ENCODE peak calls at places on chromosomes 11 and 22, in seven cellular contexts. T, I, Y, Q, B, X and S are unnamed samples.

GRCh38 chr11:35567737-35568465 is 42.5 kb upstream of the PAMR1 start:
- DNase-seq in T (no peak), I (no peak), Y (no peak), Q (no peak), B (no peak), X (no peak), S (no peak)

GRCh38 chr22:48340727-48341709 is 1486.7 kb downstream of the BRD1 start:
- DNase-seq in T (no peak), I (peak), Y (no peak), Q (no peak), B (no peak), X (no peak), S (no peak)

GRCh38 chr11:876550-876949 is 33.9 kb downstream of the TSPAN4 start:
- DNase-seq in T (no peak), I (no peak), Y (no peak), Q (no peak), B (no peak), X (no peak), S (no peak)

GRCh38 chr11:68040121-68040956 is 1.5 kb downstream of the TCIRG1 start:
- DNase-seq in T (peak), I (peak), Y (peak), Q (peak), B (peak), X (peak), S (no peak)

GRCh38 chr11:111537336-111537860 is 3.1 kb upstream of the LAYN start:
- DNase-seq in T (no peak), I (no peak), Y (no peak), Q (no peak), B (no peak), X (no peak), S (no peak)

GRCh38 chr11:62150887-62151736 is 27.3 kb downstream of the INCENP start:
- DNase-seq in T (peak), I (no peak), Y (no peak), Q (no peak), B (no peak), X (no peak), S (no peak)

GRCh38 chr22:26884921-26885320 is 227.5 kb downstream of the MIAT start:
- DNase-seq in T (peak), I (no peak), Y (no peak), Q (no peak), B (no peak), X (no peak), S (no peak)

GRCh38 chr11:131195801-131196517 is 174.5 kb upstream of the NTM start:
- DNase-seq in T (no peak), I (no peak), Y (no peak), Q (no peak), B (peak), X (no peak), S (no peak)

GRCh38 chr11:64858467-64859401 is 14.3 kb upstream of the CDC42BPG start:
- DNase-seq in T (no peak), I (peak), Y (no peak), Q (peak), B (no peak), X (no peak), S (no peak)

GRCh38 chr11:73538381-73538872 is 59.5 kb downstream of the FAM168A start:
- DNase-seq in T (no peak), I (no peak), Y (no peak), Q (no peak), B (peak), X (no peak), S (no peak)

GRCh38 chr11:92246637-92247036 is 22.0 kb downstream of the FAT3 start:
- DNase-seq in T (no peak), I (no peak), Y (no peak), Q (no peak), B (no peak), X (no peak), S (no peak)

GRCh38 chr22:39496131-39496838 is 5.8 kb upstream of the MIEF1 start:
- DNase-seq in T (no peak), I (peak), Y (peak), Q (no peak), B (peak), X (peak), S (no peak)
- TF ChIP-seq CTCF in T (peak), I (peak), Y (peak), Q (peak), B (peak), X (peak), S (peak)

GRCh38 chr11:77776455-77776854 is 44.1 kb downstream of the RSF1 start:
- DNase-seq in T (no peak), I (no peak), Y (no peak), Q (no peak), B (peak), X (no peak), S (no peak)
- TF ChIP-seq CTCF in T (peak), I (peak), Y (no peak), Q (peak), B (peak), X (peak), S (peak)

DNA sequence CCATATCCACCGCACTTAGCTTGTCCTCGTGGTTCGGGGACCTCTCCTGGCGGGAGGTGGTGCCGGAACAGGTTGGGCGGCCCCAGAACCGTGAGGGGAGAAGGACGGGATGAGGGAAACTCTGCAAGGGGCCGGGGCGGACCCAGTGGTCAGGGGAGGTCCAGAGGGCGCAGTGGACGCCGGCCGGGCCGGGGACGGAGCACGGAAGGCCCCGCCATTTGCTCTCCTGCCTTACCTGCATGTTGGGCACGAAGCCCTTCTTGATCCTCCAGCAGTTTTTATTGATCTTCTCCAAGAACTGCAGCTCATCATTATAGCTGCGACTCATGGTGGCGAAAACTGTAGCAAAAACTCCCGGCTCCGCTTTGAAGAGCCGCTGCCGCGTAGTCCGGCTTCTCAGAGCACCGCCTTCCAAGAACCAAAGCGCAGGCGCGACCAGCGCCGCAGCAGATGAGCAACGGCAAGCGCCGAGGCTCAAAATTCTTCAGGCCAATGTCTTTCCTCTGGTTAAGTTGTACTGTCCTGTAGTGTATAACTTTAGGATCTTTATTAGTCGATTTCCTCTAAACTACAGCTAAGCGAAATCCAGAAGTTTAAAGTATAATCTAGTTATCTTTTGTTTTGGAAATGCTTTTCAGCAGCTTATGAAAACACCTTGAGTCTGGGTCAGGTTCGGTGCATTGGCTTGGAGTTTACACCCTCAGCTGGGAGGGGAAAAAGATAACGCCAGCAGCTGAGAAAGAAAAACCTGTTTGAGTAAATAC is at the start of gene RTCB:
- DNase-seq in T (peak), I (peak), Y (peak), Q (peak), B (peak), X (peak), S (peak)
- TF ChIP-seq CTCF in T (no peak), I (peak), Y (no peak), Q (no peak), B (no peak), X (no peak), S (no peak)

DNA sequence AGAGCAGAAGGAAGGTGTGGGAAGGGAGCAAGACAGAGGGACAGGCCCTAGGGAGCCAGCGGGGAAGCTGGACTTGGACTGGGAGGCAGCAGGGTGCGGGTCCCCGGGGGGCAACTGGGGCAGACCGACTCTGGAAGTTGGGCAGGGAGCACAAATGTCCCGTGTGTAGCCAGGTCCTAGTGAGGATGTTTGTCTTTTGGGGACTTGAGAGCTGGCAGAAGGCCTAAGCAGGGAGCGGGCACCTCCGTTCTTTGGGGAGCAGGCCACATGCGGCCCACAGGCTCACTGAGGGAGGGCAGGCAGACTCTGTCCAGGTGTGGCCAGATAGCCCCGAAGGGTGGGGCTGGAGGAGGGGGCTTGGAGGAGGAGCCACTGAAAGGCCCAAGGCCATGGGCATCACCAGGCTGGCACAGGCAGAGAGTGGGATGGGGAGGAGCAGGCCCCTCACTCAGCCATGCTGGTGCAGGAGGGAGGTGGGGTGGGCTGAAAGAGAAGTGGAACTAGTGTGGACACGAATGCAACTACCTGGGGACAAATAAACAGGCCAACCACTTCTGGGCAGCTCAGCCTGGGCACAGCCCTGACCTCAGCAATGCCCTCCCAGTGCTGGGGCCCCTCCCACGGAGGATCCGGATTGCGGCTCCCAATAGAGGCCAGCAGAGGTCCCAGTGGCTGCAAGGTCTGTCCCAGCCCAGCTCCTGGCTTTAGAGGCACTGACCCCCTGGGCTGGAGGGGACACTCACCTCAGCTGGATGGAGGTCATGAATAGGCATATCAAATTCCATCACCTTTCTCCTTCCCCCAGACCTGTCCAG is 1.3 kb upstream of the SCARF2 start:
- DNase-seq in T (no peak), I (peak), Y (no peak), Q (peak), B (peak), X (peak), S (no peak)
- TF ChIP-seq CTCF in T (peak), I (no peak), Y (no peak), Q (no peak), B (peak), X (peak), S (no peak)

GRCh38 chr11:2269601-2270321 is 627 bp downstream of the ASCL2 start:
- DNase-seq in T (no peak), I (peak), Y (peak), Q (peak), B (peak), X (peak), S (no peak)
- TF ChIP-seq CTCF in T (no peak), I (peak), Y (no peak), Q (peak), B (no peak), X (peak), S (peak)

GRCh38 chr22:22069450-22070370 is 87.1 kb upstream of the TOP3B start:
- DNase-seq in T (no peak), I (no peak), Y (no peak), Q (no peak), B (no peak), X (no peak), S (no peak)
- TF ChIP-seq CTCF in T (no peak), I (no peak), Y (no peak), Q (no peak), B (no peak), X (no peak), S (no peak)

DNA sequence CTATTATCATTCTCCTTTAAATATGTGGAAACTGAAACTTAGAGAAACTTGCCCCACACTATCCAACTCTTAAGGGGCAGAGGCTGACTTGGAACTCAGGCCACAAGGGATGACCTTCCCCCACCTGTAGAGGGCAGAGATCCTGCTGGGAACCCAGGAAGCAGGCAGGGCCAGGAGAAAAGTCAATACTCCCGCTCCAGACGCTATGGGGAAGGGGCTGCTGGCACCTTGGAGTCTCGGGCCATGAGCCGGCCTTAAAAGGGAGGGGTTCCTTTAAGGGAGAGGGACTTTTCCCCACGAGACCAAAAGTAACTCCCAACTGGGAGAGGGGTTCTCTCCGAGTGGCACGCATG is 620 bp upstream of the ANO5 start:
- DNase-seq in T (no peak), I (no peak), Y (no peak), Q (no peak), B (no peak), X (peak), S (no peak)
- TF ChIP-seq CTCF in T (no peak), I (no peak), Y (peak), Q (no peak), B (no peak), X (no peak), S (no peak)

DNA sequence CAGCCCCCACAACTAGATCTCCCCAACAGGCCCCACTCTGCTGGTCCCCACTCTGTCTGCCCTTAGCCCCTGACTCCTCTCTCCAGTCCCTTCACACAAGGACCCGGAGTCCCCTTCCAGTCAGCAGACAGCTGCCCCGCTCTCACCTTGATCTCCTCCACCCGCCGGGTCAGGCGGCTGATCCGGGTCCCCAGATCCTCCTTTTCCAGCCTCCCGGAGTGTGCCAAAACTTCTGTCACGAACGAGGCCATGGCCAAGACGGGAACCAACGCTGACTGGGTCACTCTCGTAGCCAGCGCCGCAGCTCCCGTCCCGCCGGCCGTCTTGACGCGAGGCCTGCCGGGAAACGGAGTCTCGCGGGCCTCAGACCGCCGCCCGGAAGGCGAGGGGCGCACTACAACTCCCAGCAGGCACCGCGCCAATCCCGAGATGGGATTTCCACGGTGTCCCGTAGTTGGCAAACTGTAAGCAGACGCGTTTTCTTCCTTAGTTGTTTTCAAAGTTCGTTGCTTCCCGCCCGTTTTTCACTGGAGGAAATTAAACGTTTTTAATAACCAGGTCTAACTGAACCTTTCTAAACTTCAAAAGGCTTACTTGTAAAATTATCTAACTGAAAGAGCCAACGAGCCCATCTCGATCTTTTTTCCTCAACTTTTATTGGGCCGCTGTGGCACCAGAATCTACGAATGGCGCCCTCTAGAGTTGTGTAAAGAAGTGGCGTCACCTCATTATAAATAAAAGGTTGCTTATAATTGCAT is at the start of gene ZW10:
- DNase-seq in T (peak), I (peak), Y (peak), Q (peak), B (peak), X (peak), S (peak)
- TF ChIP-seq CTCF in T (peak), I (peak), Y (peak), Q (peak), B (peak), X (peak), S (peak)